ENCODE peak calls at places on chromosome 5, in seven cellular contexts. One of them, this sample, is unnamed.

GRCh38 chr5:116361171-116361967 is 213.3 kb downstream of the SEMA6A start:
- DNase-seq in fibroblast of mammary gland: peak
- DNase-seq in activated effector memory CD4-positive, alpha-beta T cell treated with Interleukin-2 at 50 U/mL for 16 hours: no peak
- DNase-seq in spleen: peak
- DNase-seq in HEK293T: no peak
- DNase-seq in OCI-M1: no peak
- DNase-seq in uterus: no peak
- DNase-seq in this sample: no peak

GRCh38 chr5:30551614-30552013 is 641.9 kb upstream of the CDH6 start:
- DNase-seq in fibroblast of mammary gland: no peak
- DNase-seq in OCI-M1: no peak
- DNase-seq in uterus: no peak
- DNase-seq in activated effector memory CD4-positive, alpha-beta T cell treated with Interleukin-2 at 50 U/mL for 16 hours: no peak
- DNase-seq in spleen: no peak
- DNase-seq in HEK293T: no peak
- DNase-seq in this sample: no peak

GRCh38 chr5:122004201-122004600 is 42.4 kb downstream of the SRFBP1 start:
- DNase-seq in HEK293T: no peak
- DNase-seq in uterus: no peak
- DNase-seq in activated effector memory CD4-positive, alpha-beta T cell treated with Interleukin-2 at 50 U/mL for 16 hours: no peak
- DNase-seq in spleen: no peak
- DNase-seq in OCI-M1: no peak
- DNase-seq in fibroblast of mammary gland: no peak
- DNase-seq in this sample: no peak

GRCh38 chr5:138543730-138544104 is 681 bp upstream of the ETF1 start:
- DNase-seq in fibroblast of mammary gland: no peak
- DNase-seq in OCI-M1: no peak
- DNase-seq in spleen: no peak
- DNase-seq in HEK293T: peak
- DNase-seq in uterus: no peak
- DNase-seq in activated effector memory CD4-positive, alpha-beta T cell treated with Interleukin-2 at 50 U/mL for 16 hours: no peak
- DNase-seq in this sample: no peak

GRCh38 chr5:148730272-148730954 is 76.1 kb upstream of the HTR4 start:
- DNase-seq in spleen: no peak
- DNase-seq in fibroblast of mammary gland: peak
- DNase-seq in HEK293T: no peak
- DNase-seq in activated effector memory CD4-positive, alpha-beta T cell treated with Interleukin-2 at 50 U/mL for 16 hours: no peak
- DNase-seq in uterus: no peak
- DNase-seq in OCI-M1: no peak
- DNase-seq in this sample: no peak

GRCh38 chr5:172059661-172060100 is 53.2 kb upstream of the FBXW11 start:
- DNase-seq in OCI-M1: peak
- DNase-seq in spleen: no peak
- DNase-seq in fibroblast of mammary gland: peak
- DNase-seq in uterus: no peak
- DNase-seq in HEK293T: peak
- DNase-seq in activated effector memory CD4-positive, alpha-beta T cell treated with Interleukin-2 at 50 U/mL for 16 hours: no peak
- DNase-seq in this sample: no peak

GRCh38 chr5:141876628-141877477 is 1.4 kb downstream of the PCDH1 start:
- DNase-seq in spleen: peak
- DNase-seq in uterus: peak
- DNase-seq in fibroblast of mammary gland: no peak
- DNase-seq in activated effector memory CD4-positive, alpha-beta T cell treated with Interleukin-2 at 50 U/mL for 16 hours: no peak
- DNase-seq in OCI-M1: no peak
- DNase-seq in HEK293T: no peak
- DNase-seq in this sample: no peak

GRCh38 chr5:107783551-107783950 is 112.8 kb upstream of the EFNA5 start:
- DNase-seq in activated effector memory CD4-positive, alpha-beta T cell treated with Interleukin-2 at 50 U/mL for 16 hours: no peak
- DNase-seq in spleen: no peak
- DNase-seq in OCI-M1: peak
- DNase-seq in fibroblast of mammary gland: no peak
- DNase-seq in uterus: no peak
- DNase-seq in HEK293T: no peak
- DNase-seq in this sample: no peak

GRCh38 chr5:112434650-112435049 is 15.6 kb upstream of the EPB41L4A start:
- DNase-seq in OCI-M1: peak
- DNase-seq in activated effector memory CD4-positive, alpha-beta T cell treated with Interleukin-2 at 50 U/mL for 16 hours: no peak
- DNase-seq in HEK293T: no peak
- DNase-seq in uterus: no peak
- DNase-seq in spleen: no peak
- DNase-seq in fibroblast of mammary gland: peak
- DNase-seq in this sample: no peak

GRCh38 chr5:130715541-130715940 is 449.5 kb downstream of the HINT1 start:
- DNase-seq in activated effector memory CD4-positive, alpha-beta T cell treated with Interleukin-2 at 50 U/mL for 16 hours: no peak
- DNase-seq in HEK293T: no peak
- DNase-seq in OCI-M1: no peak
- DNase-seq in fibroblast of mammary gland: peak
- DNase-seq in spleen: no peak
- DNase-seq in uterus: no peak
- DNase-seq in this sample: no peak

GRCh38 chr5:116554764-116555163 is 19.9 kb downstream of the SEMA6A start:
- DNase-seq in activated effector memory CD4-positive, alpha-beta T cell treated with Interleukin-2 at 50 U/mL for 16 hours: no peak
- DNase-seq in fibroblast of mammary gland: no peak
- DNase-seq in OCI-M1: no peak
- DNase-seq in uterus: no peak
- DNase-seq in HEK293T: no peak
- DNase-seq in spleen: no peak
- DNase-seq in this sample: no peak

This sample was measured in lung.